ENCODE peak calls at places on chromosomes 1 and 21, in seven cellular contexts. A is heart left ventricle, W is AG10803, O is brain microvascular endothelial cell, N is right lobe of liver, C is mammary epithelial cell, H is GM06990. M is an unnamed sample.

GRCh38 chr21:37339527-37339889 is 27.1 kb upstream of the DYRK1A start:
- DNase-seq in H (no peak), W (no peak), A (no peak), N (no peak), C (no peak), O (no peak), M (no peak)

GRCh38 chr1:71296551-71296950 is 215.7 kb upstream of the ZRANB2 start:
- DNase-seq in C (peak), N (no peak), A (no peak), O (no peak), W (peak), H (no peak), M (peak)

GRCh38 chr1:145955436-145955835 is 2.4 kb downstream of the LIX1L start:
- DNase-seq in C (no peak), A (no peak), W (peak), N (no peak), H (no peak), O (no peak), M (peak)

GRCh38 chr1:29240400-29240837 is 4.1 kb downstream of the PTPRU start:
- DNase-seq in C (no peak), A (no peak), W (peak), N (no peak), O (no peak), H (no peak), M (no peak)

GRCh38 chr1:113745425-113745824 is 13.9 kb downstream of the PHTF1 start:
- DNase-seq in W (no peak), O (no peak), H (no peak), A (no peak), N (no peak), C (no peak), M (no peak)

GRCh38 chr1:203215573-203215972 is 13.9 kb downstream of the CHIT1 start:
- DNase-seq in O (no peak), N (no peak), C (no peak), W (no peak), H (no peak), A (no peak), M (no peak)

GRCh38 chr1:157403203-157403602 is 149.1 kb downstream of the FCRL5 start:
- DNase-seq in H (peak), W (no peak), C (peak), O (no peak), A (no peak), N (no peak), M (no peak)

GRCh38 chr1:63619558-63619957 is 26.3 kb downstream of the PGM1 start:
- DNase-seq in A (no peak), N (no peak), H (no peak), W (no peak), C (no peak), O (no peak), M (no peak)

GRCh38 chr1:42333662-42334239 is 1.3 kb downstream of the FOXJ3 start:
- DNase-seq in O (no peak), C (peak), H (no peak), A (no peak), W (peak), N (no peak), M (peak)

GRCh38 chr1:170705981-170706380 is 42.0 kb downstream of the PRRX1 start:
- DNase-seq in O (no peak), C (no peak), H (no peak), W (no peak), A (no peak), N (no peak), M (no peak)

GRCh38 chr1:225446298-225446941 is 18.6 kb upstream of the LBR start:
- DNase-seq in N (no peak), A (no peak), C (no peak), O (no peak), W (no peak), H (no peak), M (no peak)

GRCh38 chr1:108051625-108052382 is 86.8 kb upstream of the VAV3 start:
- DNase-seq in H (no peak), C (no peak), A (no peak), W (no peak), O (no peak), N (no peak), M (no peak)

GRCh38 chr1:58576727-58577675 is at the start of gene TACSTD2:
- DNase-seq in O (no peak), W (no peak), H (peak), C (peak), N (peak), A (no peak), M (no peak)

GRCh38 chr21:26834181-26834945 is 10.8 kb downstream of the ADAMTS1 start:
- DNase-seq in A (no peak), W (peak), C (no peak), H (no peak), O (peak), N (no peak), M (no peak)

GRCh38 chr1:33228935-33229487 is 27.3 kb upstream of the ZNF362 start:
- DNase-seq in C (peak), N (no peak), A (peak), O (peak), H (no peak), W (peak), M (peak)

GRCh38 chr1:55833452-55834160 is 618.4 kb upstream of the USP24 start:
- DNase-seq in N (no peak), O (no peak), C (peak), W (peak), H (no peak), A (no peak), M (peak)

GRCh38 chr1:104780470-104781078 is 1030.9 kb downstream of the AMY1C start:
- DNase-seq in W (peak), C (peak), N (no peak), A (no peak), H (no peak), O (peak), M (peak)

GRCh38 chr1:82086739-82087138 is 286.0 kb downstream of the ADGRL2 start:
- DNase-seq in A (no peak), N (no peak), O (peak), H (no peak), W (peak), C (peak), M (peak)

GRCh38 chr1:5991784-5992033 is 516 bp downstream of the NPHP4 start:
- DNase-seq in N (no peak), C (no peak), O (no peak), A (no peak), H (no peak), W (no peak), M (no peak)

GRCh38 chr1:172443666-172444453 is at the start of gene PIGC:
- DNase-seq in O (peak), C (peak), H (peak), W (peak), A (peak), N (peak), M (peak)

GRCh38 chr1:183245366-183245765 is 59.3 kb downstream of the LAMC2 start:
- DNase-seq in A (no peak), H (no peak), N (no peak), O (no peak), C (no peak), W (no peak), M (no peak)

GRCh38 chr1:183497218-183497617 is 24.9 kb downstream of the SMG7 start:
- DNase-seq in H (no peak), W (no peak), O (no peak), C (no peak), A (no peak), N (no peak), M (no peak)

GRCh38 chr1:113692342-113692741 is 66.9 kb downstream of the PHTF1 start:
- DNase-seq in N (no peak), O (no peak), W (no peak), C (no peak), A (no peak), H (no peak), M (no peak)

GRCh38 chr1:70042090-70042716 is 163.2 kb downstream of the LRRC40 start:
- DNase-seq in A (no peak), C (no peak), N (no peak), O (no peak), H (no peak), W (peak), M (peak)

GRCh38 chr1:8552135-8552534 is 234.2 kb downstream of the SLC45A1 start:
- DNase-seq in H (no peak), A (no peak), O (no peak), C (no peak), W (no peak), N (no peak), M (no peak)

GRCh38 chr1:158952416-158952815 is 21.1 kb downstream of the PYHIN1 start:
- DNase-seq in N (no peak), C (no peak), H (no peak), W (no peak), A (no peak), O (no peak), M (no peak)

GRCh38 chr1:22121421-22121911 is 21.4 kb downstream of the WNT4 start:
- DNase-seq in A (no peak), W (no peak), C (no peak), H (no peak), O (peak), N (no peak), M (no peak)

GRCh38 chr1:153259387-153259786 is at the start of gene LORICRIN:
- DNase-seq in A (no peak), W (no peak), C (no peak), O (no peak), N (no peak), H (no peak), M (no peak)

GRCh38 chr1:153260473-153260979 is 1.0 kb downstream of the LORICRIN start:
- DNase-seq in O (no peak), N (no peak), H (no peak), A (no peak), W (no peak), C (no peak), M (peak)

GRCh38 chr1:153261793-153262371 is 2.4 kb downstream of the LORICRIN start:
- DNase-seq in N (no peak), A (no peak), C (no peak), W (no peak), O (no peak), H (peak), M (no peak)

GRCh38 chr1:153262462-153263157 is 3.1 kb downstream of the LORICRIN start:
- DNase-seq in O (no peak), C (no peak), A (no peak), N (no peak), W (no peak), H (peak), M (no peak)

GRCh38 chr1:153260980-153261792 is 1.7 kb downstream of the LORICRIN start:
- DNase-seq in C (no peak), N (peak), H (no peak), A (peak), O (peak), W (peak), M (no peak)
- H3K4me3 ChIP-seq in C (peak), N (peak), H (peak), A (peak), O (peak), W (peak), M (no peak)

GRCh38 chr1:147077936-147078605 is 94.2 kb downstream of the PRKAB2 start:
- DNase-seq in H (no peak), A (no peak), O (no peak), C (no peak), N (no peak), W (no peak), M (no peak)

GRCh38 chr1:147080013-147080661 is 92.1 kb downstream of the PRKAB2 start:
- DNase-seq in H (no peak), W (no peak), N (no peak), O (no peak), A (no peak), C (no peak), M (no peak)

GRCh38 chr1:147079400-147080012 is 92.8 kb downstream of the PRKAB2 start:
- DNase-seq in H (no peak), N (no peak), W (no peak), C (no peak), A (no peak), O (no peak), M (no peak)

GRCh38 chr1:147078606-147079399 is 93.5 kb downstream of the PRKAB2 start:
- DNase-seq in C (no peak), W (no peak), N (no peak), H (no peak), O (no peak), A (no peak), M (no peak)

DNA sequence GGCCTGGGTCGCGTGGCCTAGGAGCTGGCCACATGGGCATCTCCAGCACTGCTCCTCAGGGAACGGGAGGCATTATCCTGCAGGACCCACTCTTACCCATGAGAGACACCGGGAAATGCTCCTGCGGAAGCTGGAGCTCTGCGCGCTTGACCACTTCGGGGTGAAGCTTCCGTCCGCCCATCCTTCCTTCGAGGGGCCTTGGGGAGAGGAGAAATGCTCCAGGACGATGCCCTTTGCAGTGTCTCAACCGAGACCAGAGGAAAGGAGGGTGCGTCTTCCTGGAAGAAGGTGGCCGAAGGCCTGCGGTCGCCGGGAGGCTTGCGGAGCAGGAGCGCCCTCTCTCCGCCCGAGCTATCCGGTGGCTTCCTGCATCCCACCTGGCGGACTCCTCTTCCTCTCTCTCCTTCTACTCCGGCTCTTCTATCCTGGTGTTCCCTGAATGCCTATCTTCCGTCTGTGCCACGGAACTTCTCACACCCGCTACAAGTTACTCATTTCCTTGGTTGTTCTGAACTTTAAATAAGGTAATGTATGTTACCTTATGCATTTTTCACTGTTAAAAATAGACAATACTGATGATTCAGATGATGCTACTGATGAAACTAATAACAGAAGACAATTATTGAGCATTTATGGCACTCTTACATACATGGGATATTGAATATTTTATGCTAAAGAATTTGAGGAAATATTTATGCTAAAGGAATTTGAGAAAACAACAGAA is 91.4 kb downstream of the PRKAB2 start:
- DNase-seq in W (no peak), A (no peak), N (no peak), H (no peak), C (no peak), O (no peak), M (no peak)
- H3K4me3 ChIP-seq in W (no peak), A (no peak), N (no peak), H (no peak), C (no peak), O (no peak), M (no peak)

DNA sequence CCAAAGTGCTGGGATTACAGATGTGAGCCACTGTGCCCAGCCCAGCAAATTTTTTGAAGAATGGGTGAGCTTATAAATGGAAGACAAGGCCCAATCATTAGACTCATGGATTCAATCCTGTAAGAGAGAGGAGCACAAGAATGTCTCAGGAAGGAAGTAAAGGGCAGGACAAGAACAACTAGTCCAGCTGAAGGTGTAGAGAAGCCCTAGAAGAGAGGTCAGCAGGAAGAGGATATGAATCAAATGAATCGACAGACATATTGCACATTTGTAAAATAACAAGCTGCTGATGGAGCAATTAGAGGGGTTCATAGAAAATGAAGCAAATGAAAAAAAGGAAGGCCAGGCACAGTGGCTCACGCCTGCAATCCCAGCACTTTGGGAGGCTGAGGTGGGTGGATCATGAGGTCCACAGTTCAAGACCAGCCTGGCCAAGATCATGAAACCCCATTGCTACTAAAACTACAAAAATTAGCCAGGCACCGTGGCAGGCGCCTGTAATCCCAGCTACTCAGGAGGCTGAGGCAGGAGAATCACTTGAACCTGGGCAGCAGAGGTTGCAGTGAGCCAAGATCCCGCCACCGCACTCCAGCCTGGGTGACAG is 74.9 kb downstream of the MIS18A start:
- DNase-seq in C (no peak), O (no peak), N (no peak), H (no peak), W (no peak), A (no peak), M (no peak)
- H3K4me3 ChIP-seq in C (no peak), O (no peak), N (no peak), H (no peak), W (no peak), A (no peak), M (no peak)

DNA sequence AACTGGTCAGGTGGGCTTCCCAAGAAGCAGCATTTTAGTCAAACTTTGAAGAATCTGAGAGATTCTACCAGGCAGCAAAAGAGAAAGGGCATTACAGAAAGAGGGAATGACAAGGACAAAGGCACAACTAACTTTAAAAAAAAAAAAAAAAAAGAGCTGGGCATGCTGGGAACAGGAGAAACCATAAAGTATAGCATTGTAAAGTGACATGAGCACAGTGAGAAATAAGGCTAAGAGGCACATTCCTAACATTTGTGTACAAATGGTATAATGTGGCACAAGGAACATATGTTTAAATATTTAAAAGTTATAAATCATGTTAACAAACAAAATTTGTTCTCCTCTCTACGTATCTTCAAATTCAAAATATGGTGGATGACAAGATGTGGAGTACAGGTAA is 69.6 kb downstream of the CLCA4 start:
- DNase-seq in W (no peak), C (no peak), N (no peak), A (no peak), H (no peak), O (no peak), M (no peak)
- H3K4me3 ChIP-seq in W (no peak), C (no peak), N (no peak), A (no peak), H (no peak), O (no peak), M (no peak)

GRCh38 chr1:35795295-35795694 is 12.5 kb upstream of the AGO4 start:
- DNase-seq in W (no peak), C (no peak), N (no peak), H (no peak), O (no peak), A (no peak), M (no peak)

GRCh38 chr1:35788139-35788538 is 18.4 kb upstream of the CLSPN start:
- DNase-seq in A (no peak), W (no peak), C (no peak), H (no peak), O (no peak), N (no peak), M (no peak)

DNA sequence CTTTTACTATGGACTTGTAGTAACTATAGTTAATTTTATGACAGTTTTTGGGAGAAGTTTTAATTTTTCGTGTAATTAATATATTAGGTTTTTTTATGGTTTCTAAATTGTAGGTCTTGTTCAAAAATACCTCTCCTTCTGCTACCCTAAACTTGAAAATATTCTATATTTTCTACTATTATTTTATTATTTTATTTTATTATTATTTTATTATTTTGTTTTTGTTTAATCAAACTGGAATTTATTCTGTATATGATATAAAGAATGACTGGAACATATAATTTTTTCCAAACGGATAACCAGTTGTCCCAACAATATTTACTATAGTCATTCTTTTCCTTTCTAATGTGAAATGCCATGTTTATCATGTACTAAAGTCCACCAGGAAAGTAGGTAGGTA is 17.1 kb upstream of the AGO4 start:
- DNase-seq in W (no peak), N (no peak), O (no peak), H (no peak), A (no peak), C (no peak), M (no peak)
- H3K4me3 ChIP-seq in W (no peak), N (no peak), O (no peak), H (no peak), A (no peak), C (no peak), M (no peak)

GRCh38 chr1:31934251-31934650 is 3.9 kb downstream of the PTP4A2 start:
- DNase-seq in A (no peak), O (no peak), H (no peak), W (no peak), N (no peak), C (no peak), M (no peak)
- H3K4me3 ChIP-seq in A (no peak), O (no peak), H (peak), W (no peak), N (no peak), C (peak), M (no peak)

GRCh38 chr1:2558030-2558400 is 1.8 kb downstream of the TNFRSF14 start:
- DNase-seq in N (peak), O (no peak), A (no peak), H (no peak), W (no peak), C (no peak), M (no peak)
- H3K4me3 ChIP-seq in N (no peak), O (no peak), A (no peak), H (peak), W (no peak), C (no peak), M (no peak)

GRCh38 chr21:29206445-29206844 is 76.0 kb downstream of the MAP3K7CL start:
- DNase-seq in A (no peak), O (no peak), C (no peak), N (no peak), W (no peak), H (no peak), M (no peak)
- H3K4me3 ChIP-seq in A (no peak), O (no peak), C (no peak), N (no peak), W (no peak), H (no peak), M (no peak)